ENCODE peak calls at places on chromosomes 7 and 10, in six cellular contexts. H is astrocyte, R is A549, Y is AG04450, U is cardiac muscle cell, D is esophagus muscularis mucosa. T is an unnamed sample.

GRCh38 chr10:60099998-60100747 is 193.8 kb upstream of the CCDC6 start:
- DNase-seq in H (peak), R (peak), Y (peak), U (peak), D (no peak), T (peak)

GRCh38 chr7:28785002-28785995 is 172.8 kb downstream of the TRIL start:
- DNase-seq in H (no peak), R (no peak), Y (no peak), U (no peak), D (no peak), T (no peak)

GRCh38 chr7:36784991-36785940 is 61.0 kb upstream of the AOAH start:
- DNase-seq in H (no peak), R (no peak), Y (no peak), U (peak), D (no peak), T (no peak)

GRCh38 chr7:85823379-85823778 is 636.5 kb upstream of the SEMA3D start:
- DNase-seq in H (peak), R (no peak), Y (no peak), U (no peak), D (no peak), T (no peak)

GRCh38 chr7:40133561-40134427 is 628 bp downstream of the MPLKIP start:
- DNase-seq in H (peak), R (no peak), Y (no peak), U (peak), D (no peak), T (peak)

GRCh38 chr7:136685506-136685905 is 182.9 kb upstream of the CHRM2 start:
- DNase-seq in H (no peak), R (no peak), Y (no peak), U (no peak), D (no peak), T (no peak)

GRCh38 chr7:155637155-155637554 is 7.3 kb upstream of the RBM33 start:
- DNase-seq in H (no peak), R (no peak), Y (no peak), U (no peak), D (no peak), T (no peak)

GRCh38 chr10:29517352-29517923 is 117.3 kb downstream of the SVIL start:
- DNase-seq in H (no peak), R (peak), Y (no peak), U (peak), D (no peak), T (peak)

GRCh38 chr7:441713-442421 is 77.8 kb downstream of the PDGFA start:
- DNase-seq in H (no peak), R (no peak), Y (no peak), U (no peak), D (no peak), T (no peak)

GRCh38 chr10:131240691-131241090 is 70.8 kb downstream of the TCERG1L start:
- DNase-seq in H (no peak), R (no peak), Y (no peak), U (no peak), D (no peak), T (no peak)

GRCh38 chr7:51224811-51225581 is 91.6 kb downstream of the COBL start:
- DNase-seq in H (no peak), R (peak), Y (no peak), U (no peak), D (peak), T (no peak)

GRCh38 chr10:123009105-123009805 is 449 bp downstream of the ACADSB start:
- DNase-seq in H (no peak), R (no peak), Y (no peak), U (peak), D (no peak), T (no peak)

GRCh38 chr10:52858722-52859121 is 86.1 kb upstream of the MBL2 start:
- DNase-seq in H (no peak), R (no peak), Y (no peak), U (no peak), D (no peak), T (no peak)

GRCh38 chr10:126204320-126204719 is 184.0 kb downstream of the ADAM12 start:
- DNase-seq in H (peak), R (peak), Y (no peak), U (no peak), D (no peak), T (no peak)

GRCh38 chr10:23100331-23101030 is 5.1 kb downstream of the MSRB2 start:
- DNase-seq in H (no peak), R (no peak), Y (no peak), U (no peak), D (no peak), T (no peak)

GRCh38 chr7:134891262-134892001 is 94.9 kb upstream of the AGBL3 start:
- DNase-seq in H (peak), R (peak), Y (peak), U (peak), D (no peak), T (peak)

GRCh38 chr10:111186385-111186784 is 109.6 kb downstream of the ADRA2A start:
- DNase-seq in H (no peak), R (no peak), Y (no peak), U (no peak), D (no peak), T (no peak)

GRCh38 chr7:70807650-70808049 is 324.3 kb upstream of the GALNT17 start:
- DNase-seq in H (no peak), R (peak), Y (no peak), U (no peak), D (no peak), T (no peak)
- TF ChIP-seq CTCF in H (no peak), R (no peak), Y (no peak), U (no peak), D (no peak), T (no peak)

GRCh38 chr7:106866298-106867281 is 1.5 kb downstream of the PIK3CG start:
- DNase-seq in H (no peak), R (no peak), Y (no peak), U (no peak), D (no peak), T (no peak)

GRCh38 chr7:106862317-106863183 is 2.5 kb upstream of the PIK3CG start:
- DNase-seq in H (no peak), R (no peak), Y (peak), U (peak), D (no peak), T (peak)

GRCh38 chr7:106865130-106866115 is at the start of gene PIK3CG:
- DNase-seq in H (no peak), R (no peak), Y (no peak), U (peak), D (no peak), T (no peak)

GRCh38 chr7:106863216-106863997 is 1.7 kb upstream of the PIK3CG start:
- DNase-seq in H (no peak), R (no peak), Y (no peak), U (no peak), D (no peak), T (no peak)

DNA sequence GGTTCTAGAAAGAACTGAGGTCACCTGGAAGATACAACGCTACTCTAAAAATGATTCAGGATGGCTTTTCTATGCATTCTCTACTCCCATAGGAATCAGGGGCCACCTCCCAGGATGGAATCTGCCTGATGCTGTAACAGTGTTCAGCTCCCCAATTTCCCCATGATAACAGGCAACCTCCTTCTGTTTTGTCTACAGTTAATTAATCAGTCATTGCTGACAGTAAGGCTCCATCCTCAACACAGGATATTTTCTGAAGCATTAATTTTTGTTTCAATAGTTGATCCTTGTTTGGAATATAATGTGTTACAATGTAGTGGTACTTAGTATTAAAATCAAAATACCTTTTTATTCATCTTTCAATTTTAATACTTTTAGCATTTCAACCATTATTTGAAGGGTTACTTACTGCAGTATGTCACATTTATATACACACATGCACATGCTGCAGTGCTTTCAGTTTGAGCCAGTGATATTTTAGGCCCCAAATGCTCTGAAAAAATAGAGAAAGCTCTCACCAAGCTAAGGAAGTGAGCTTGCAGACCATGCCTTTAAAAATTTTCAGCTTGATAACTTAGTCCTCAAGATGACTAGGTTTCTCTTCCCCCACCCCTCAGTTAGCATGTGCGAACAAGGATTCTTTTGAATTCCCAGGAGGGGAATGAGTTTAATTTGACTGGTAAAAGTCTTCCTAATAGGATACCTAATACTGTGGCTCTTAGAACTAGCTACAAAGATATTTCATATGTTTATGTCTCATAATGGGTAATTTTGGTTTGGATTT is 592 bp upstream of the PIK3CG start:
- DNase-seq in H (no peak), R (no peak), Y (no peak), U (peak), D (no peak), T (no peak)
- H3K4me3 ChIP-seq in H (no peak), R (no peak), Y (no peak), U (no peak), D (peak), T (no peak)

GRCh38 chr7:20343211-20343610 is 12.5 kb downstream of the ITGB8 start:
- DNase-seq in H (no peak), R (peak), Y (no peak), U (no peak), D (no peak), T (no peak)
- TF ChIP-seq CTCF in H (peak), R (no peak), Y (peak), U (peak), D (no peak), T (peak)

DNA sequence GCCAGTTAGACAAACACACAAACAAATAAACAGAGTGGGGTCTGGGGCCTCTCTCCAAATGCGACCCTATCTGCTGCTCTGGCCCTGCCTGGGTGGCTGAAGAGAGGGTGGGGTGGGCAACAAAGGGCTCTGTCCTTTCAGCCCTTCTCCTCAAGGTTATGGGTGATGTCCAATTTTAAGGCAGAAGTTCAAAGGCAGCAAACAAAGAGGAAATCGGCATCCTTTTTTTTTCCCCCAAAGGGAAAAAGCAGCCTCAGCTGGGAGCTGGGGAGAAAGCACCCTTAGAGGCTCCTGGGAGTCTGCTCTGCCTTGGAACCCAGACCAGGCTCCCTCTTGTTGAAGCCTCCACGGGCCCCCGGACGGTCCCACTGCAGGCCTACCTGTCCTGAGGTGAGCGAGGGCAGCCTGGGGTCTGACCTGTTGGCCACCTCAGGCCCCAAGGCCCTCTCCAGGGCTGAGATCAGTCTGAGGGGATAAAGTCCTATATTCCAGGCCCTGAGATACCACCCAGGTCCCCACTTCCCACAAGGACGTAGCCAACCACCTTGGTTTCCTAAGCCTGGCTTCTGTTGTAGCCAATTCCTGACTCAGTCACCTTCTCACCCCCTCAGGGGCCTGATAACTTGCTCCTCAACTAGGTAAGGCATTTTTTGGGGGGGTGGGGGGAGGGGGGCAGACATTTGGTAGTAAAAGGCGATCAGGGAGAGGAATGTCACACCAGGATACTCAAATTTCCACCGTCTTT is 4.4 kb downstream of the HOXA11 start:
- DNase-seq in H (no peak), R (no peak), Y (no peak), U (no peak), D (no peak), T (no peak)
- H3K4me3 ChIP-seq in H (no peak), R (peak), Y (no peak), U (no peak), D (no peak), T (no peak)

GRCh38 chr10:55215699-55216098 is 414.7 kb upstream of the PCDH15 start:
- DNase-seq in H (no peak), R (no peak), Y (no peak), U (no peak), D (no peak), T (no peak)
- TF ChIP-seq CTCF in H (no peak), R (no peak), Y (no peak), U (no peak), D (no peak), T (no peak)

GRCh38 chr10:132550366-132551092 is 12.9 kb downstream of the INPP5A start:
- DNase-seq in H (no peak), R (no peak), Y (no peak), U (no peak), D (no peak), T (no peak)
- H3K4me3 ChIP-seq in H (no peak), R (no peak), Y (no peak), U (no peak), D (no peak), T (no peak)

DNA sequence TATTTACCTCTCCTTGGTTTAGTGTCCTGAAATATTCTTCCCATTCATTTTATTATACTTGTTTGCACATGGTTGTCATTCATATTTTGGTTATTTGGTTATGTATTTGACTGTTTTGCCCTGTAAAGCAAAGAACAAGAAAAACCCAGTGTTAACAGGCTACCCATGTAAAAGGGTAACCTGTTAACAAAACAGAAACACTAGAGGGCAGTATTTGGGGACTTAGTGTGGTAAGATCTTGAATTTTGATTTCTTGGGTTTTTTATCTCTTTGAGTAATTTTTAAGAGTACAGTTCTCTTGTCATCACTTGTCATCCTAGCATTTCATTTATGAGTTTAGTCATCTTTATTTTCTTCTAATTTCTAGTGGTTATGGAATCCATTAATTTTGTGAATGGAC is 51.3 kb downstream of the POLL start:
- DNase-seq in H (no peak), R (peak), Y (no peak), U (peak), D (no peak), T (peak)
- TF ChIP-seq CTCF in H (peak), R (peak), Y (peak), U (peak), D (peak), T (peak)

GRCh38 chr10:652226-652625 is 37.2 kb downstream of the DIP2C start:
- DNase-seq in H (no peak), R (no peak), Y (no peak), U (no peak), D (no peak), T (no peak)

GRCh38 chr10:655184-655583 is 34.3 kb downstream of the DIP2C start:
- DNase-seq in H (no peak), R (no peak), Y (no peak), U (no peak), D (no peak), T (no peak)

GRCh38 chr10:654647-654996 is 34.8 kb downstream of the DIP2C start:
- DNase-seq in H (no peak), R (no peak), Y (no peak), U (no peak), D (no peak), T (no peak)

GRCh38 chr10:651700-652099 is 37.8 kb downstream of the DIP2C start:
- DNase-seq in H (no peak), R (no peak), Y (no peak), U (no peak), D (no peak), T (no peak)

GRCh38 chr10:653991-654646 is 35.3 kb downstream of the DIP2C start:
- DNase-seq in H (peak), R (no peak), Y (no peak), U (peak), D (no peak), T (no peak)
- H3K4me3 ChIP-seq in H (no peak), R (no peak), Y (no peak), U (no peak), D (no peak), T (no peak)

GRCh38 chr7:107579881-107580715 is at the start of gene BCAP29:
- DNase-seq in H (peak), R (peak), Y (no peak), U (peak), D (peak), T (peak)
- TF ChIP-seq CTCF in H (no peak), R (peak), Y (no peak), U (peak), D (peak), T (no peak)

GRCh38 chr10:88004451-88004850 is 141.0 kb downstream of the PTEN start:
- DNase-seq in H (peak), R (no peak), Y (no peak), U (peak), D (no peak), T (peak)
- H3K4me3 ChIP-seq in H (no peak), R (no peak), Y (no peak), U (no peak), D (no peak), T (no peak)

T was measured in fibroblast of the aortic adventitia.